ENCODE peak calls at places on chromosomes 7 and 10, in nine cellular contexts. A, B, Y, V, Z, N, U, M and P are unnamed samples. For H3K27me3, the result is how much of the 10 kb centered on the place peaks cover.

GRCh38 chr10:123485577-123485976 is 180.6 kb upstream of the GPR26 start:
- DNase-seq in A (no peak), B (no peak), Y (no peak), V (no peak), Z (no peak), N (no peak), U (no peak), M (no peak), P (no peak)

GRCh38 chr7:120014920-120015465 is 258.0 kb upstream of the KCND2 start:
- DNase-seq in A (no peak), B (no peak), Y (no peak), V (no peak), Z (no peak), N (peak), U (no peak), M (no peak), P (no peak)

GRCh38 chr7:93757421-93757820 is 133.1 kb downstream of the TFPI2 start:
- DNase-seq in A (no peak), B (no peak), Y (no peak), V (no peak), Z (no peak), N (peak), U (no peak), M (no peak), P (no peak)

GRCh38 chr7:96427143-96427542 is 105.2 kb upstream of the SLC25A13 start:
- DNase-seq in A (no peak), B (no peak), Y (no peak), V (no peak), Z (no peak), N (no peak), U (no peak), M (no peak), P (no peak)

GRCh38 chr7:137343483-137343841 is at the start of gene PTN:
- DNase-seq in A (no peak), B (no peak), Y (peak), V (peak), Z (peak), N (peak), U (peak), M (no peak), P (no peak)

GRCh38 chr10:124604214-124605000 is 139.8 kb downstream of the FAM53B start:
- DNase-seq in A (no peak), B (no peak), Y (no peak), V (no peak), Z (no peak), N (no peak), U (no peak), M (no peak), P (no peak)

GRCh38 chr7:116188-116981 is 76.0 kb upstream of the FAM20C start:
- DNase-seq in A (no peak), B (no peak), Y (no peak), V (no peak), Z (no peak), N (no peak), U (no peak), M (no peak), P (no peak)

GRCh38 chr7:75993689-75994387 is 557 bp downstream of the TMEM120A start:
- DNase-seq in A (no peak), B (peak), Y (no peak), V (peak), Z (peak), N (peak), U (peak), M (peak), P (no peak)

GRCh38 chr7:123352226-123352550 is 152.4 kb upstream of the SLC13A1 start:
- DNase-seq in A (no peak), B (no peak), Y (no peak), V (no peak), Z (no peak), N (no peak), U (no peak), M (no peak), P (no peak)

GRCh38 chr7:130362251-130362650 is 17.6 kb downstream of the CPA5 start:
- DNase-seq in A (no peak), B (no peak), Y (no peak), V (no peak), Z (no peak), N (no peak), U (no peak), M (no peak), P (no peak)

GRCh38 chr7:122521767-122522166 is 177.2 kb downstream of the RNF133 start:
- DNase-seq in A (no peak), B (no peak), Y (no peak), V (no peak), Z (no peak), N (no peak), U (no peak), M (no peak), P (no peak)

GRCh38 chr10:71291501-71291900 is 27.6 kb upstream of the SLC29A3 start:
- DNase-seq in A (no peak), B (no peak), Y (no peak), V (no peak), Z (no peak), N (no peak), U (no peak), M (no peak), P (no peak)

GRCh38 chr10:13144814-13145213 is 16.5 kb upstream of the MCM10 start:
- DNase-seq in A (no peak), B (no peak), Y (no peak), V (no peak), Z (no peak), N (no peak), U (no peak), M (no peak), P (no peak)

GRCh38 chr10:122494833-122495232 is 33.5 kb downstream of the HTRA1 start:
- DNase-seq in A (no peak), B (peak), Y (no peak), V (no peak), Z (no peak), N (peak), U (no peak), M (no peak), P (no peak)

GRCh38 chr10:33143160-33143728 is 185.2 kb upstream of the ITGB1 start:
- DNase-seq in A (no peak), B (no peak), Y (no peak), V (no peak), Z (no peak), N (peak), U (no peak), M (peak), P (no peak)

GRCh38 chr7:28708033-28708451 is 250.1 kb downstream of the TRIL start:
- DNase-seq in A (no peak), B (no peak), Y (no peak), V (no peak), Z (peak), N (peak), U (no peak), M (no peak), P (no peak)

GRCh38 chr10:3668276-3668960 is 116.6 kb downstream of the KLF6 start:
- DNase-seq in A (peak), B (no peak), Y (no peak), V (peak), Z (peak), N (peak), U (peak), M (peak), P (peak)

GRCh38 chr7:40267583-40267982 is 132.8 kb downstream of the SUGCT start:
- DNase-seq in A (no peak), B (no peak), Y (no peak), V (no peak), Z (no peak), N (no peak), U (no peak), M (no peak), P (no peak)

GRCh38 chr10:47311900-47312662 is 10.2 kb upstream of the GDF2 start:
- DNase-seq in A (peak), B (peak), Y (peak), V (peak), Z (peak), N (peak), U (peak), M (peak), P (peak)

GRCh38 chr10:72784551-72785421 is 92.8 kb downstream of the MCU start:
- DNase-seq in A (peak), B (no peak), Y (peak), V (peak), Z (peak), N (peak), U (no peak), M (no peak), P (no peak)

GRCh38 chr7:31408120-31408729 is 67.7 kb upstream of the NEUROD6 start:
- DNase-seq in A (peak), B (no peak), Y (no peak), V (no peak), Z (peak), N (peak), U (no peak), M (no peak), P (no peak)

GRCh38 chr7:20107582-20107981 is 109.6 kb downstream of the MACC1 start:
- DNase-seq in A (no peak), B (no peak), Y (no peak), V (no peak), Z (no peak), N (peak), U (peak), M (no peak), P (no peak)

GRCh38 chr10:70222340-70222794 is 10.9 kb downstream of the PPA1 start:
- DNase-seq in A (no peak), B (no peak), Y (no peak), V (no peak), Z (peak), N (peak), U (peak), M (no peak), P (no peak)

GRCh38 chr10:129332476-129332875 is 134.6 kb upstream of the MGMT start:
- DNase-seq in A (no peak), B (no peak), Y (peak), V (no peak), Z (peak), N (no peak), U (no peak), M (peak), P (no peak)

GRCh38 chr10:122504551-122504950 is 43.2 kb downstream of the HTRA1 start:
- DNase-seq in A (peak), B (peak), Y (no peak), V (peak), Z (peak), N (peak), U (peak), M (no peak), P (no peak)

GRCh38 chr10:97752956-97753355 is 16.0 kb downstream of the ZFYVE27 start:
- DNase-seq in A (no peak), B (no peak), Y (no peak), V (no peak), Z (no peak), N (no peak), U (no peak), M (no peak), P (no peak)

GRCh38 chr10:123380491-123381085 is 226.4 kb downstream of the BUB3 start:
- DNase-seq in A (no peak), B (no peak), Y (no peak), V (no peak), Z (peak), N (peak), U (no peak), M (peak), P (no peak)

GRCh38 chr10:43208147-43209063 is 58.5 kb downstream of the RASGEF1A start:
- DNase-seq in A (no peak), B (no peak), Y (no peak), V (peak), Z (no peak), N (no peak), U (peak), M (no peak), P (no peak)

GRCh38 chr10:43209651-43210141 is 57.2 kb downstream of the RASGEF1A start:
- DNase-seq in A (no peak), B (peak), Y (no peak), V (no peak), Z (no peak), N (no peak), U (no peak), M (no peak), P (no peak)

GRCh38 chr10:43211030-43211429 is 55.8 kb downstream of the RASGEF1A start:
- DNase-seq in A (peak), B (no peak), Y (no peak), V (no peak), Z (peak), N (peak), U (no peak), M (no peak), P (no peak)

GRCh38 chr10:43210556-43210955 is 56.3 kb downstream of the RASGEF1A start:
- DNase-seq in A (no peak), B (no peak), Y (no peak), V (no peak), Z (no peak), N (no peak), U (no peak), M (no peak), P (no peak)

DNA sequence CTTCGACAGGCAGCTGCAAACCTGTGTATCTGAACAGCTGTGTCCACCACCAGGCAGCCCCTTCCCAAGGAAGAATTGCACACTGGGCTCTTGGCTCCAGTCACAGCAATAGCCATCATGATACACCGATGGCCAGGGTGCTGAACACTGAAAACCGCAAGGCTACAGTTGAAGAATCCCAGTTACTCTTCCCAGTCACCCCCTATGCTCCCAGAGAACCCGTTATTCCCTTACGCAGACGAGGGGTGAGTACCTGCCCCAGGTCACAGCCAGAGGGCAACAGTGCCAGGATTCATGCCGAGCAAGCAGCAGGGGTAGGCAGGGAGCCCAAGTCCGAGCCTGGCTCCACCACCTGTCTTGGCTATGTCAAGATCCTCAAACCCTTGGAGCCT is 57.8 kb downstream of the RASGEF1A start:
- DNase-seq in A (no peak), B (no peak), Y (no peak), V (peak), Z (no peak), N (no peak), U (no peak), M (no peak), P (no peak)
- H3K4me3 ChIP-seq in A (no peak), B (no peak), Y (no peak), V (no peak), Z (no peak), N (no peak), U (no peak), M (no peak), P (no peak)

DNA sequence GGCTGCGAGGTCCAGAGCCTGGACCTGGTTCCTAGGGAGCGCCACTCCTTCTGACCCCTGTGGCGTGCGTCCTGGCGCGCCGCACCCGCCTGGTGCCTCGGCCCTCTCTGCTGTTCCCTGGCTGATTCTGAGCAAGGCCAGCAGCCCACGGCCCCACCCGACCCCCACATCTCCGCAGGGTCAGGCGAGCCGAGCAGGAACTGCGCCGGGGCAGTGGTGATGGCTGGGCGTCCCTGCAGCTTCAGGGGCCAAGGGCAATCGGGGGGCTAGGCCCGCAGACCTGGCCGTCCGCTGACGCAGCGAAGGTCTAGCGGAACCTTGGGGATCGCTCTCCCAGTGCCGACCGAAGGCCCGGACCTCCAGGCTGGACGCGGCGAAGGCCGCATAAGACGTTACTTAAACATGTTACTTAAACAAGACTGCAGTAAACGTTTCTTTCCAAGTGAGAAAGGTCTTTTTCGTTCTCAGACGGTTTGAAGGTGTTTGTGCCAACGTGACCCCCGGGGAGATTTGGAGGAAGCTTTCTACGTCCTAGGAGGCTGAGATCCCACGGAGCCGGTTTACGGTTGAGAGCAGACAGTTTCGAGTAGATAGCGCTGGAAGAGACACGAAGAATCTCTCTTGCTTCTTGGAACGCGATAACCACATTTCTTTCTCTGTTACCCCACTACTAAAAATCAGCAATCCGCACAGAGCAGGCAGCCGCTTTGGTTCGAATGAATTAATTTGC is 5.1 kb upstream of the NKX2-3 start:
- DNase-seq in A (no peak), B (no peak), Y (no peak), V (no peak), Z (no peak), N (no peak), U (no peak), M (no peak), P (no peak)
- H3K27me3 ChIP-seq in A (half or more), B (under half), Y (half or more), V (half or more), Z (half or more), N (half or more), U (half or more), M (under half), P (under half)

GRCh38 chr7:90568213-90568612 is 27.9 kb upstream of the CDK14 start:
- DNase-seq in A (no peak), B (no peak), Y (no peak), V (no peak), Z (no peak), N (no peak), U (no peak), M (no peak), P (no peak)
- H3K4me3 ChIP-seq in A (no peak), B (no peak), Y (no peak), V (no peak), Z (no peak), N (no peak), U (no peak), M (no peak), P (no peak)

GRCh38 chr7:1242129-1242572 is 9.5 kb downstream of the UNCX start:
- DNase-seq in A (no peak), B (no peak), Y (no peak), V (no peak), Z (no peak), N (no peak), U (no peak), M (no peak), P (no peak)

GRCh38 chr7:1242601-1243289 is 10.1 kb downstream of the UNCX start:
- DNase-seq in A (no peak), B (no peak), Y (no peak), V (no peak), Z (no peak), N (no peak), U (no peak), M (no peak), P (no peak)

GRCh38 chr7:1244701-1245526 is 12.2 kb downstream of the UNCX start:
- DNase-seq in A (no peak), B (no peak), Y (no peak), V (no peak), Z (no peak), N (no peak), U (no peak), M (no peak), P (no peak)

GRCh38 chr7:1243964-1244416 is 11.3 kb downstream of the UNCX start:
- DNase-seq in A (no peak), B (no peak), Y (no peak), V (no peak), Z (no peak), N (no peak), U (no peak), M (no peak), P (no peak)

DNA sequence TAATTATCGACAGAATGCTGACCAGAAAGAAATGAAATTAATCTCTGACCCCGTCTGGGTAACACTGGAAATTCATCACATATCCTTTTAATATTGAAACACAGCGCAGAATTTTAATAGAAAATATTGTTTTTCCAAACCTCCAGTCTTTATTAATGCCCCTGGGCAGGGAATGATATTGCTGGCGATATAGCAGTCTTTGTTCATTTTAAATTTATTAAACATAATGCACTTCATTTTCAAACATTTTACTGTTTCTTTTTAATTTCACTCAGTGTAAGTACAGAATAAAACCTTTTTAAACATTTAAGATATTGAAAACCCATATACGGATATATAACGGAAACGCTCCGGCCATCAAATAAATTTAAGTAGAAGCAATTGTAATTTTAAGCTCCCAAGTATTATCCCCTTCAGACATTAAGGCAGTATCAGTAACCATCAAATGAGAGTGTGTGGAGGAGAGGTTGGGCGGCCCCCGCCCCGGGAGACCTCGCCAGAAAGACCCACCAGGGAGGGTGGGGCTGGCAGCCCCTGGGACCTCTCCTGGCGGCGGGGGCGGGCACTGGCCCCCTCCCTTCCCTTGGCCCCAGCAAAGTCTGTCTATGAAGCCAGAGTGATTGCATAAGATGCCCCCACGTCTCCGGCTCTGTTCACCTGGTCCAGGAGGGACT is 10.8 kb downstream of the UNCX start:
- DNase-seq in A (no peak), B (no peak), Y (no peak), V (no peak), Z (no peak), N (no peak), U (no peak), M (no peak), P (no peak)
- H3K27me3 ChIP-seq in A (half or more), B (half or more), Y (half or more), V (half or more), Z (half or more), N (half or more), U (half or more), M (under half), P (half or more)

DNA sequence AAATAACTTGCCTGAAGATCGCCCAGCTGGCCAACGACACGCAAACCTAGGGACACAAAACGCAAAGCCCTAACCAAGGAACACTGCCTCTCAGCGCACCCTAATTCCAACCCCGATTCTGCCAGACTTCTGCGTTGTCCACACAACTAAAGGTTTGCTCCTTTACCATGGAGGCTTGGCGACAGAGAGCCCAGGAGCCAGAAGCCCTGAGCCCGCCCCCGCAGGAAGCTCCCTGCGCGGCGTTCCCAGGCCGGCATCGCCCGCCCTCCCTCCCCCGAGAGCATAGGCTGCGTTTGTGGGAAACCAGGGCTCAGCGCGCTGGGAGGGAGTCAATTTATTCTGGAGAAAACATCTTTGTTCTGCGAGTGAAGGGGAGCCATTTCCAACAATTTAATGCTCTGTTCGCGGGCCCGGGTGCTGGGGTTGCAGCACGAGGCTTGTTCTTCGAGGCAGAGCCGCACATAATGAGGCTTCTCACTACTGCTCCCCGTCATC is 103.9 kb downstream of the GRID1 start:
- DNase-seq in A (no peak), B (no peak), Y (no peak), V (no peak), Z (no peak), N (no peak), U (no peak), M (no peak), P (no peak)
- H3K4me3 ChIP-seq in A (no peak), B (peak), Y (no peak), V (peak), Z (no peak), N (no peak), U (peak), M (no peak), P (no peak)

GRCh38 chr7:43295429-43295828 is 183.0 kb downstream of the HECW1 start:
- DNase-seq in A (no peak), B (no peak), Y (no peak), V (no peak), Z (no peak), N (no peak), U (no peak), M (no peak), P (no peak)
- H3K27me3 ChIP-seq in A (under half), B (under half), Y (under half), V (under half), Z (under half), N (under half), U (under half), M (under half), P (under half)

GRCh38 chr7:128123291-128124037 is 92.2 kb upstream of the LRRC4 start:
- DNase-seq in A (no peak), B (no peak), Y (no peak), V (no peak), Z (no peak), N (no peak), U (no peak), M (no peak), P (no peak)
- H3K4me3 ChIP-seq in A (no peak), B (no peak), Y (no peak), V (no peak), Z (no peak), N (no peak), U (no peak), M (no peak), P (no peak)